ENCODE peak calls at places on chromosomes 6 and 20, in seven cellular contexts. R is uterus, L is heart left ventricle, H is esophagus squamous epithelium, V is testis, I is upper lobe of left lung, Q is body of pancreas. P is an unnamed sample.

GRCh38 chr6:85756982-85757381 is 114.3 kb upstream of the SYNCRIP start:
- DNase-seq in I (no peak), Q (peak), H (no peak), R (no peak), V (no peak), L (no peak), P (no peak)

GRCh38 chr6:70954750-70955149 is 2.1 kb downstream of the B3GAT2 start:
- DNase-seq in V (peak), R (no peak), Q (no peak), I (no peak), H (no peak), L (no peak), P (no peak)

GRCh38 chr6:17705428-17705777 is 1.3 kb downstream of the NUP153 start:
- DNase-seq in V (no peak), L (peak), H (no peak), R (peak), I (peak), Q (peak), P (peak)

GRCh38 chr20:58716476-58717277 is 24.1 kb downstream of the NPEPL1 start:
- DNase-seq in V (no peak), H (no peak), I (no peak), Q (no peak), R (peak), L (peak), P (peak)

GRCh38 chr6:89132087-89132486 is 13.8 kb upstream of the PM20D2 start:
- DNase-seq in V (no peak), Q (no peak), H (no peak), I (no peak), L (no peak), R (no peak), P (no peak)

GRCh38 chr20:51800132-51800721 is 2.1 kb downstream of the SALL4 start:
- DNase-seq in L (peak), V (peak), H (no peak), Q (peak), I (peak), R (peak), P (no peak)

GRCh38 chr6:48474764-48475674 is 364.0 kb upstream of the PTCHD4 start:
- DNase-seq in I (no peak), Q (no peak), H (no peak), L (no peak), V (no peak), R (no peak), P (no peak)

GRCh38 chr20:362271-363254 is 15.7 kb downstream of the NRSN2 start:
- DNase-seq in Q (peak), R (peak), I (peak), H (peak), L (peak), V (peak), P (peak)

GRCh38 chr6:36612101-36612625 is 18.0 kb downstream of the SRSF3 start:
- DNase-seq in I (peak), Q (no peak), L (no peak), R (no peak), V (no peak), H (no peak), P (peak)

GRCh38 chr20:25297141-25297905 is 49.4 kb downstream of the PYGB start:
- DNase-seq in I (no peak), H (no peak), Q (no peak), L (no peak), R (no peak), V (no peak), P (no peak)

GRCh38 chr6:138188278-138188923 is 26.7 kb downstream of the ARFGEF3 start:
- DNase-seq in V (no peak), Q (peak), R (no peak), L (no peak), H (no peak), I (no peak), P (no peak)

GRCh38 chr6:76984572-76984971 is 478.7 kb downstream of the HTR1B start:
- DNase-seq in H (no peak), Q (no peak), L (no peak), V (no peak), R (no peak), I (no peak), P (no peak)

GRCh38 chr20:57317316-57317788 is 12.3 kb upstream of the SPO11 start:
- DNase-seq in V (no peak), H (no peak), R (no peak), Q (no peak), L (no peak), I (no peak), P (no peak)

GRCh38 chr6:26183581-26184408 is 96.6 kb downstream of the HFE start:
- DNase-seq in V (peak), R (peak), Q (peak), I (peak), L (peak), H (no peak), P (peak)

GRCh38 chr20:41408986-41409385 is 42.4 kb upstream of the EMILIN3 start:
- DNase-seq in Q (no peak), I (no peak), R (no peak), L (no peak), H (no peak), V (peak), P (no peak)

GRCh38 chr20:25256226-25256859 is 8.5 kb downstream of the PYGB start:
- DNase-seq in H (no peak), L (no peak), Q (no peak), R (no peak), I (peak), V (peak), P (no peak)

GRCh38 chr6:4459981-4460380 is 316.2 kb upstream of the CDYL start:
- DNase-seq in R (no peak), L (no peak), H (no peak), Q (no peak), I (no peak), V (no peak), P (no peak)

GRCh38 chr6:29676981-29677601 is 3.9 kb downstream of the ZFP57 start:
- DNase-seq in Q (no peak), R (no peak), H (no peak), V (no peak), I (no peak), L (no peak), P (no peak)

GRCh38 chr20:56676001-56676400 is 46.9 kb downstream of the TFAP2C start:
- DNase-seq in I (no peak), Q (no peak), V (no peak), R (no peak), L (no peak), H (no peak), P (no peak)

GRCh38 chr6:41470341-41471063 is 75.7 kb upstream of the FOXP4 start:
- DNase-seq in H (no peak), L (peak), Q (peak), R (peak), I (peak), V (peak), P (peak)

GRCh38 chr6:136582702-136583471 is 32.7 kb upstream of the MAP7 start:
- DNase-seq in H (no peak), V (no peak), L (no peak), I (no peak), R (no peak), Q (no peak), P (no peak)

GRCh38 chr6:152170702-152171667 is 363.5 kb downstream of the ESR1 start:
- DNase-seq in V (no peak), Q (peak), R (no peak), I (no peak), H (no peak), L (no peak), P (no peak)

GRCh38 chr6:146892613-146893401 is 294.0 kb downstream of the ADGB start:
- DNase-seq in R (no peak), V (no peak), I (peak), Q (peak), H (no peak), L (no peak), P (no peak)

GRCh38 chr6:82686719-82687118 is 323.1 kb downstream of the TPBG start:
- DNase-seq in I (no peak), L (no peak), H (no peak), V (no peak), Q (no peak), R (no peak), P (no peak)

GRCh38 chr6:43308101-43308989 is at the start of gene CRIP3:
- DNase-seq in L (peak), H (no peak), V (peak), R (peak), I (peak), Q (peak), P (no peak)

GRCh38 chr20:46199198-46199597 is 81.1 kb downstream of the CD40 start:
- DNase-seq in L (no peak), R (no peak), V (peak), I (no peak), Q (no peak), H (no peak), P (no peak)

GRCh38 chr6:46888031-46888430 is 33.7 kb downstream of the ADGRF5 start:
- DNase-seq in Q (no peak), H (no peak), V (no peak), I (no peak), R (no peak), L (no peak), P (no peak)

GRCh38 chr6:18495236-18495635 is 108.1 kb downstream of the RNF144B start:
- DNase-seq in V (no peak), L (no peak), R (no peak), I (no peak), H (no peak), Q (no peak), P (no peak)

GRCh38 chr20:62906647-62907375 is 19.5 kb downstream of the DIDO1 start:
- DNase-seq in H (no peak), R (no peak), Q (no peak), L (no peak), V (no peak), I (no peak), P (no peak)

GRCh38 chr6:170417881-170418280 is 111.3 kb downstream of the FAM120B start:
- DNase-seq in V (no peak), R (no peak), H (no peak), Q (no peak), L (no peak), I (no peak), P (no peak)

GRCh38 chr6:11589261-11589660 is 51.7 kb downstream of the TMEM170B start:
- DNase-seq in H (no peak), L (no peak), V (no peak), R (no peak), Q (no peak), I (no peak), P (no peak)

GRCh38 chr6:124066995-124067552 is 263.4 kb downstream of the NKAIN2 start:
- DNase-seq in L (no peak), H (no peak), I (no peak), V (no peak), Q (no peak), R (no peak), P (no peak)

GRCh38 chr6:124069230-124069815 is 265.7 kb downstream of the NKAIN2 start:
- DNase-seq in R (no peak), Q (no peak), H (no peak), V (no peak), I (no peak), L (no peak), P (no peak)

GRCh38 chr6:124064317-124065113 is 260.9 kb downstream of the NKAIN2 start:
- DNase-seq in R (no peak), L (no peak), H (no peak), I (no peak), V (no peak), Q (no peak), P (no peak)
- TF ChIP-seq POLR2A in R (no peak), L (no peak), H (no peak), I (no peak), V (no peak), Q (no peak), P (no peak)

GRCh38 chr6:79076881-79077641 is 993 bp downstream of the PHIP start:
- DNase-seq in R (peak), L (peak), I (peak), Q (peak), H (peak), V (peak), P (peak)
- TF ChIP-seq POLR2A in R (peak), L (no peak), I (peak), Q (peak), H (no peak), V (no peak), P (no peak)

DNA sequence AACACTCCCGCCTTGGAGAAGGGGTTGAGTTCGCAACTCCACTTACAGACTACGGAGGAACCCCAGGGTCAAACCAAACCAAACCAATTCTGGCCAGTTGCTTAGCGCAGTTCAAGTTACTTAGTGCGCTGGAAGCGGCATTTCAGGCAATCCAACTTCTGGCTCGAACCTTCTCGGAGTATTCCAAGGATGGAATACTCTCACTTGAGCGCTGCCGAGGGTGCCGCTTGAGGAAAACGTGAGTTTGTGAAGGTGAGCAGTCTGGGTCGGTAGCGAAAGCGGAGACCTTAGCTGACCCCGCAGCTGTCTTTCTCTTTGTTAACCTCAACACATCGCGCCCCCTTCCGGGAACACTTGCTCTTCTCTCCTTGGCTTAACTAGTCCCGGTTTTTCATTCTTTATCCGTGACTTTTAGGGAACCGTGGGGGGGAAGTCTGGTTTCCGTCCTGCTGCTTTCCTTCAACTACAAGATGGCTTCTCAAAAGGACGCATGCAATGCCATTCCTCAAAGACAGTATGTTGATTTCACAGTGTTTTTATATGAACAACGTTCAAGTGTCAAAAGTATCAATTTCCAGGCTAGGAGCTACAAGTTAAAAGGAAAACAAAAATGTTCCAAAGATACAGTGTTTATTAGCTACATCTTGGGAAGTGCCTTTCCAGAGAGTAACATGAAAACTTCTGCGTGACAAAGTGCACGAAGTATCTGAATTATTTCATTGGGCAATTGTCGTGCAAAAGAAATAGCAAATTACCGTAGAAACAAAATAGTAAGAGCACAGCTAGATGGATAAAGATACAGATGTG is 742 bp upstream of the PNISR start:
- DNase-seq in V (peak), I (peak), H (peak), R (peak), L (peak), Q (peak), P (peak)
- TF ChIP-seq POLR2A in V (no peak), I (no peak), H (no peak), R (no peak), L (no peak), Q (no peak), P (no peak)

DNA sequence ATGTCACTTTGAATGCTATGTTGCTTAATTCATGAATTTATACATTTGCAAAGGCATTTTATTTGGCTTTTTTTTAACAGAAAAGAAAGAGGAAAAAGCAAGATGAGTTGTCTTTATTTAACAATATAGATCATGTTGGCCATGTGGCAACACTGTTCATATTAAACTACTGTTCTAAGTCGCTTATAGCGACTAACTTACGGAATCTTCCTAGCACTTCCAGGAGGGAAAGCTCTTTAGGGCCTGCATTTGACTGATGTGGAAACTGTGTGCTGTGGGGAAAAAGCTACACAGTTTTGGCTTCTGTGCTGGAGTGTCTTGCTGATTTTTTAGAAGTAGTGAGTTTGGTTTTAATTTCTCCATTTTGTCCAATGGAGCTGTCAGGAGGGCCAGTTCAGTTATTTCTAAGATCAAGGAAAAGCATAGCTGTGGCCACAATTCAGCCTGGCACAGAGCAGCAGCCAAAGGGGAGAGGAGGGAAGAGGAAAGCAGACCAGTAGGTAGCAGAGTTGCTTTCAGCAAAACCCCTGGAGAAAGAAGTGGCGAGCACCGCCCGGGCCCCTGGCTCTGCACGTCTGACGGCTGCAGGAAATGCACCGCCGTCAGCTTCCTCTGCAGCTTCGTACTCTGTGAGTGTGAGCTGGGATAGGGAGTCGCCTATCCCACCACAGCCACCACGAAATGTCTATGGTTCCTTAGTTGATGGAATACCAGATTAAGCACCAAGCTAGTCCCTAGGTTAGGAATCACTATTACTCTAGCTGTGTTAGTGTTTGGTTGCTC is 80.2 kb upstream of the NAA20 start:
- DNase-seq in I (peak), R (no peak), V (no peak), H (no peak), Q (peak), L (peak), P (no peak)
- TF ChIP-seq POLR2A in I (no peak), R (no peak), V (no peak), H (no peak), Q (no peak), L (no peak), P (no peak)

DNA sequence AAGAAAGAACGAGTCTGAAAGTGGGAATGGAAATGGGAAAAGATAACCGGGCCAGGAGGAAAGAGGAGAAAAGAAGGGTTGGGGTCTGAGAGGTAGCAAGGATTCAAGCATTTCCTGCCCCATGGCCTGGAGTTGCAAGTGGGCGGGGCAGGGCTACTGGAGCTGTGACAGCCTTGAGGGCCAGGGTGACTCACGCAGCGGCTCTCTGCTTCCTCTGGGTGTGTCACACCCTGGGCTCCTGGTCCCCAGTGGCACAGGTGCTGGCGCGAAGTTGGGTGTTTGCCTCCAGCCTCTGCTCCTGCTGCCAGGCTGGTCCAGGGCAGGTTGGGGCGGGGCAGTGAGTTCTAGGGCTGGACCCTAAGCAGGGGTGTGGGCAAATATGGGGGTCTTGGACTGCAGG is 3.3 kb upstream of the ULBP3 start:
- DNase-seq in L (no peak), V (no peak), I (peak), R (no peak), H (no peak), Q (peak), P (no peak)
- TF ChIP-seq POLR2A in L (no peak), V (no peak), I (no peak), R (no peak), H (no peak), Q (no peak), P (no peak)

GRCh38 chr6:32843979-32844838 is at the start of gene PSMB8:
- DNase-seq in V (peak), H (peak), Q (peak), R (peak), I (peak), L (peak), P (peak)
- TF ChIP-seq POLR2A in V (no peak), H (peak), Q (no peak), R (peak), I (peak), L (no peak), P (peak)

P was measured in sigmoid colon.